ENCODE peak calls at places on chromosome 5, in five cellular contexts. One of them, this sample, is unnamed.

GRCh38 chr5:1186351-1187233 is 14.8 kb upstream of the SLC6A19 start:
- DNase-seq in RWPE1: no peak
- DNase-seq in substantia nigra: no peak
- DNase-seq in HCT116: no peak
- DNase-seq in heart left ventricle: peak; percentile 37
- DNase-seq in this sample: peak; percentile 23

GRCh38 chr5:153515269-153515668 is 24.8 kb downstream of the GRIA1 start:
- DNase-seq in RWPE1: no peak
- DNase-seq in substantia nigra: no peak
- DNase-seq in HCT116: no peak
- DNase-seq in heart left ventricle: no peak
- DNase-seq in this sample: no peak

GRCh38 chr5:125659316-125660071 is 763.7 kb upstream of the GRAMD2B start:
- DNase-seq in RWPE1: no peak
- DNase-seq in substantia nigra: no peak
- DNase-seq in HCT116: no peak
- DNase-seq in heart left ventricle: no peak
- DNase-seq in this sample: no peak

GRCh38 chr5:74950836-74951515 is 84.8 kb upstream of the FAM169A start:
- DNase-seq in RWPE1: no peak
- DNase-seq in substantia nigra: no peak
- DNase-seq in HCT116: no peak
- DNase-seq in heart left ventricle: no peak
- DNase-seq in this sample: no peak

GRCh38 chr5:55633574-55634203 is 78.4 kb downstream of the SLC38A9 start:
- DNase-seq in RWPE1: no peak
- DNase-seq in substantia nigra: no peak
- DNase-seq in HCT116: peak; percentile 13
- DNase-seq in heart left ventricle: peak; percentile 71
- DNase-seq in this sample: peak; percentile 28

GRCh38 chr5:91058155-91058554 is 325.0 kb downstream of the ARRDC3 start:
- DNase-seq in RWPE1: no peak
- DNase-seq in substantia nigra: no peak
- DNase-seq in HCT116: no peak
- DNase-seq in heart left ventricle: no peak
- DNase-seq in this sample: no peak

GRCh38 chr5:39835371-39835770 is 410.6 kb upstream of the DAB2 start:
- DNase-seq in RWPE1: no peak
- DNase-seq in substantia nigra: no peak
- DNase-seq in HCT116: no peak
- DNase-seq in heart left ventricle: no peak
- DNase-seq in this sample: no peak

GRCh38 chr5:74257645-74258328 is 382.7 kb downstream of the ENC1 start:
- DNase-seq in RWPE1: no peak
- DNase-seq in substantia nigra: no peak
- DNase-seq in HCT116: no peak
- DNase-seq in heart left ventricle: no peak
- DNase-seq in this sample: peak; percentile 36

GRCh38 chr5:147754372-147755122 is 28.0 kb downstream of the JAKMIP2 start:
- DNase-seq in RWPE1: no peak
- DNase-seq in substantia nigra: no peak
- DNase-seq in HCT116: no peak
- DNase-seq in heart left ventricle: no peak
- DNase-seq in this sample: no peak

GRCh38 chr5:147753783-147754182 is 28.7 kb downstream of the JAKMIP2 start:
- DNase-seq in RWPE1: no peak
- DNase-seq in substantia nigra: no peak
- DNase-seq in HCT116: no peak
- DNase-seq in heart left ventricle: no peak
- DNase-seq in this sample: no peak

GRCh38 chr5:147752033-147752432 is 30.5 kb downstream of the JAKMIP2 start:
- DNase-seq in RWPE1: no peak
- DNase-seq in substantia nigra: no peak
- DNase-seq in HCT116: no peak
- DNase-seq in heart left ventricle: no peak
- DNase-seq in this sample: no peak

GRCh38 chr5:147751156-147751830 is 31.2 kb downstream of the JAKMIP2 start:
- DNase-seq in RWPE1: no peak
- DNase-seq in substantia nigra: no peak
- DNase-seq in HCT116: no peak
- DNase-seq in heart left ventricle: no peak
- DNase-seq in this sample: no peak

GRCh38 chr5:147752666-147753290 is 29.8 kb downstream of the JAKMIP2 start:
- DNase-seq in RWPE1: no peak
- DNase-seq in substantia nigra: no peak
- DNase-seq in HCT116: no peak
- DNase-seq in heart left ventricle: no peak
- DNase-seq in this sample: no peak
- H3K27ac ChIP-seq in RWPE1: no peak overlapping the region
- H3K27ac ChIP-seq in substantia nigra: no peak overlapping the region
- H3K27ac ChIP-seq in HCT116: no peak overlapping the region
- H3K27ac ChIP-seq in heart left ventricle: no peak overlapping the region
- H3K27ac ChIP-seq in this sample: no peak overlapping the region

GRCh38 chr5:167731951-167732350 is 559.5 kb upstream of the WWC1 start:
- DNase-seq in RWPE1: no peak
- DNase-seq in substantia nigra: no peak
- DNase-seq in HCT116: no peak
- DNase-seq in heart left ventricle: no peak
- DNase-seq in this sample: no peak

GRCh38 chr5:167732499-167732898 is 558.9 kb upstream of the WWC1 start:
- DNase-seq in RWPE1: no peak
- DNase-seq in substantia nigra: no peak
- DNase-seq in HCT116: no peak
- DNase-seq in heart left ventricle: no peak
- DNase-seq in this sample: no peak

GRCh38 chr5:167726641-167727040 is 564.8 kb upstream of the WWC1 start:
- DNase-seq in RWPE1: no peak
- DNase-seq in substantia nigra: no peak
- DNase-seq in HCT116: no peak
- DNase-seq in heart left ventricle: no peak
- DNase-seq in this sample: no peak

GRCh38 chr5:167730656-167731055 is 560.8 kb upstream of the WWC1 start:
- DNase-seq in RWPE1: no peak
- DNase-seq in substantia nigra: no peak
- DNase-seq in HCT116: no peak
- DNase-seq in heart left ventricle: no peak
- DNase-seq in this sample: no peak

GRCh38 chr5:167730121-167730520 is 561.3 kb upstream of the WWC1 start:
- DNase-seq in RWPE1: peak; percentile 95
- DNase-seq in substantia nigra: no peak
- DNase-seq in HCT116: no peak
- DNase-seq in heart left ventricle: no peak
- DNase-seq in this sample: no peak
- H3K27ac ChIP-seq in RWPE1: no peak overlapping the region
- H3K27ac ChIP-seq in substantia nigra: no peak overlapping the region
- H3K27ac ChIP-seq in HCT116: no peak overlapping the region
- H3K27ac ChIP-seq in heart left ventricle: no peak overlapping the region
- H3K27ac ChIP-seq in this sample: no peak overlapping the region

GRCh38 chr5:99060306-99061261 is 131.8 kb upstream of the CHD1 start:
- DNase-seq in RWPE1: peak; percentile 78
- DNase-seq in substantia nigra: no peak
- DNase-seq in HCT116: peak; percentile 62
- DNase-seq in heart left ventricle: peak; percentile 84
- DNase-seq in this sample: peak; percentile 84
- H3K27ac ChIP-seq in RWPE1: no peak overlapping the region
- H3K27ac ChIP-seq in substantia nigra: no peak overlapping the region
- H3K27ac ChIP-seq in HCT116: no peak overlapping the region
- H3K27ac ChIP-seq in heart left ventricle: no peak overlapping the region
- H3K27ac ChIP-seq in this sample: no peak overlapping the region

DNA sequence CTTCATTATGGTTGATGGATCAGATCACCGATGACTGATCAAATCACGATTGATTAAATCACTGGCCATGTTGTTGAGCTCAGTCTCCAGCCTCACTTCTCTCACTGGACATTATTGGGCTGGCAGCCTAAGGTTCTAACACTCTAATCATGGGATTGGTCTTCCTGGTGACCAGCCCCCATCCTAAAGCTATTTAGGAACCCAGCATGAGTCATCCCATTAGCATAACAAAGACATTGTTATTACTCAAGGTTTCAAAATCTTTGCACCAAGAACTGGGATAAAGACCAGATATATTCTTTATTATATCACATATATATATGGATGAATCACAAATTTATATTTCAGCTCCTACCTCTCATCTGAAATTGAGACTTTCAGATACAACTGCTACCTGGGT is 272.1 kb upstream of the IL12B start:
- DNase-seq in RWPE1: no peak
- DNase-seq in substantia nigra: no peak
- DNase-seq in HCT116: no peak
- DNase-seq in heart left ventricle: no peak
- DNase-seq in this sample: no peak
- H3K27ac ChIP-seq in RWPE1: no peak overlapping the region
- H3K27ac ChIP-seq in substantia nigra: no peak overlapping the region
- H3K27ac ChIP-seq in HCT116: no peak overlapping the region
- H3K27ac ChIP-seq in heart left ventricle: no peak overlapping the region
- H3K27ac ChIP-seq in this sample: no peak overlapping the region

GRCh38 chr5:57386958-57387357 is 95.7 kb downstream of the ACTBL2 start:
- DNase-seq in RWPE1: no peak
- DNase-seq in substantia nigra: no peak
- DNase-seq in HCT116: no peak
- DNase-seq in heart left ventricle: no peak
- DNase-seq in this sample: no peak

GRCh38 chr5:57382665-57383064 is 99.9 kb downstream of the ACTBL2 start:
- DNase-seq in RWPE1: no peak
- DNase-seq in substantia nigra: no peak
- DNase-seq in HCT116: no peak
- DNase-seq in heart left ventricle: no peak
- DNase-seq in this sample: no peak

GRCh38 chr5:57383093-57383861 is 99.3 kb downstream of the ACTBL2 start:
- DNase-seq in RWPE1: peak; percentile 92
- DNase-seq in substantia nigra: no peak
- DNase-seq in HCT116: peak; percentile 92
- DNase-seq in heart left ventricle: no peak
- DNase-seq in this sample: no peak
- H3K27ac ChIP-seq in RWPE1: peak overlapping the region; percentile 52
- H3K27ac ChIP-seq in substantia nigra: no peak overlapping the region
- H3K27ac ChIP-seq in HCT116: peak overlapping the region; percentile 95
- H3K27ac ChIP-seq in heart left ventricle: no peak overlapping the region
- H3K27ac ChIP-seq in this sample: no peak overlapping the region

GRCh38 chr5:145835839-145836222 is 689 bp upstream of the PRELID2 start:
- DNase-seq in RWPE1: no peak
- DNase-seq in substantia nigra: no peak
- DNase-seq in HCT116: no peak
- DNase-seq in heart left ventricle: no peak
- DNase-seq in this sample: no peak

GRCh38 chr5:145834917-145835838 is at the start of gene PRELID2:
- DNase-seq in RWPE1: peak; percentile 84
- DNase-seq in substantia nigra: peak; percentile 18
- DNase-seq in HCT116: peak; percentile 79
- DNase-seq in heart left ventricle: peak; percentile 91
- DNase-seq in this sample: peak; percentile 95

GRCh38 chr5:145833616-145834200 is 1.4 kb downstream of the PRELID2 start:
- DNase-seq in RWPE1: no peak
- DNase-seq in substantia nigra: no peak
- DNase-seq in HCT116: no peak
- DNase-seq in heart left ventricle: no peak
- DNase-seq in this sample: no peak

GRCh38 chr5:145838276-145838675 is 3.1 kb upstream of the PRELID2 start:
- DNase-seq in RWPE1: no peak
- DNase-seq in substantia nigra: no peak
- DNase-seq in HCT116: no peak
- DNase-seq in heart left ventricle: no peak
- DNase-seq in this sample: peak; percentile 89

DNA sequence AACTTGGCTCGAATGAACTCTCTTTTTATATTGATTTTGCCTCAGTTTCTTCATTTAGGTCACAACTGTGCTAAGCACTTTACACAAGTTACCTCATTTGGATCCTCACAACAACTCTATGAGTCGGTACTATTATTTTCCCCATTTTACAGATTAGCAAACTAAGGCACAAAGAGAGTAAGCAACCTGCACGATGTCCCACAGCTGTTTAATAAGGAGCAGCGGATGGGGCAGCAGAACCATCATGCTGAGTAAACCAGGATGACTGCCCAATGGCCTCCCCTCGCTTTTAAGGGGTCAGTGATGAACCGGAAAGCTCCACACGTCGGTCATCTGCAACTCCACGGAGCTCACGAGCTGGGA is 607 bp downstream of the PRELID2 start:
- DNase-seq in RWPE1: no peak
- DNase-seq in substantia nigra: no peak
- DNase-seq in HCT116: no peak
- DNase-seq in heart left ventricle: no peak
- DNase-seq in this sample: no peak
- H3K27ac ChIP-seq in RWPE1: peak overlapping the region; percentile 75
- H3K27ac ChIP-seq in substantia nigra: peak overlapping the region; percentile 58
- H3K27ac ChIP-seq in HCT116: peak overlapping the region; percentile 38
- H3K27ac ChIP-seq in heart left ventricle: no peak overlapping the region
- H3K27ac ChIP-seq in this sample: peak overlapping the region; percentile 89

GRCh38 chr5:109611061-109611460 is 78.7 kb upstream of the MAN2A1 start:
- DNase-seq in RWPE1: no peak
- DNase-seq in substantia nigra: no peak
- DNase-seq in HCT116: no peak
- DNase-seq in heart left ventricle: no peak
- DNase-seq in this sample: no peak
- H3K27ac ChIP-seq in RWPE1: no peak overlapping the region
- H3K27ac ChIP-seq in substantia nigra: peak overlapping the region; percentile 99
- H3K27ac ChIP-seq in HCT116: no peak overlapping the region
- H3K27ac ChIP-seq in heart left ventricle: no peak overlapping the region
- H3K27ac ChIP-seq in this sample: no peak overlapping the region